ENCODE peak calls at places on chromosome 1, in four cellular contexts. S is HL-60, U is GM12878, Z is K562. M is an unnamed sample.

GRCh38 chr1:29179641-29180184 is 2.0 kb downstream of the SRSF4 start:
- DNase-seq in S (no peak), U (no peak), Z (no peak), M (no peak)

GRCh38 chr1:85321237-85321964 is 45.0 kb upstream of the BCL10 start:
- DNase-seq in S (peak), U (no peak), Z (no peak), M (no peak)

GRCh38 chr1:162145280-162145965 is 75.9 kb downstream of the NOS1AP start:
- DNase-seq in S (no peak), U (no peak), Z (no peak), M (no peak)

GRCh38 chr1:8939362-8939995 is 6.2 kb upstream of the CA6 start:
- DNase-seq in S (peak), U (no peak), Z (no peak), M (no peak)

GRCh38 chr1:246860401-246860800 is 71.3 kb downstream of the AHCTF1 start:
- DNase-seq in S (no peak), U (no peak), Z (no peak), M (no peak)

GRCh38 chr1:26848947-26849774 is 13.8 kb upstream of the SFN start:
- DNase-seq in S (no peak), U (no peak), Z (no peak), M (no peak)

GRCh38 chr1:3027611-3028371 is 6.5 kb downstream of the ACTRT2 start:
- DNase-seq in S (no peak), U (no peak), Z (no peak), M (no peak)

GRCh38 chr1:65793359-65793732 is 651 bp downstream of the PDE4B start:
- DNase-seq in S (no peak), U (no peak), Z (no peak), M (no peak)

GRCh38 chr1:82387070-82387366 is 586.3 kb downstream of the ADGRL2 start:
- DNase-seq in S (no peak), U (no peak), Z (no peak), M (no peak)

GRCh38 chr1:46343705-46344104 is 3.1 kb downstream of the NSUN4 start:
- DNase-seq in S (no peak), U (no peak), Z (no peak), M (no peak)

GRCh38 chr1:35129080-35129479 is 49.9 kb downstream of the ZMYM1 start:
- DNase-seq in S (no peak), U (no peak), Z (no peak), M (no peak)

GRCh38 chr1:21168444-21168843 is 8.3 kb downstream of the EIF4G3 start:
- DNase-seq in S (no peak), U (no peak), Z (no peak), M (no peak)

GRCh38 chr1:27141266-27142003 is 13.5 kb downstream of the SLC9A1 start:
- DNase-seq in S (no peak), U (no peak), Z (no peak), M (no peak)

GRCh38 chr1:113325039-113325438 is 65.3 kb upstream of the MAGI3 start:
- DNase-seq in S (no peak), U (no peak), Z (no peak), M (no peak)

GRCh38 chr1:158506369-158506987 is 34.5 kb downstream of the OR10R2 start:
- DNase-seq in S (peak), U (peak), Z (peak), M (no peak)

GRCh38 chr1:108057536-108057935 is 92.6 kb upstream of the VAV3 start:
- DNase-seq in S (peak), U (no peak), Z (no peak), M (no peak)

GRCh38 chr1:106700151-106700550 is 356.3 kb upstream of the PRMT6 start:
- DNase-seq in S (no peak), U (no peak), Z (no peak), M (no peak)

GRCh38 chr1:58108783-58109182 is 437.7 kb downstream of the OMA1 start:
- DNase-seq in S (no peak), U (peak), Z (no peak), M (no peak)

GRCh38 chr1:60066001-60066400 is 7.6 kb downstream of the C1orf87 start:
- DNase-seq in S (no peak), U (no peak), Z (no peak), M (no peak)

GRCh38 chr1:186858923-186859322 is 30.2 kb downstream of the PLA2G4A start:
- DNase-seq in S (no peak), U (no peak), Z (no peak), M (no peak)

GRCh38 chr1:187264995-187265602 is 436.4 kb downstream of the PLA2G4A start:
- DNase-seq in S (peak), U (no peak), Z (no peak), M (no peak)

GRCh38 chr1:177122869-177123268 is 41.6 kb downstream of the ASTN1 start:
- DNase-seq in S (no peak), U (no peak), Z (no peak), M (no peak)

GRCh38 chr1:37537378-37537777 is 16.7 kb downstream of the SNIP1 start:
- DNase-seq in S (no peak), U (no peak), Z (no peak), M (no peak)

GRCh38 chr1:25616932-25617625 is 488 bp downstream of the MAN1C1 start:
- DNase-seq in S (no peak), U (no peak), Z (peak), M (no peak)

GRCh38 chr1:92679980-92680379 is 104.9 kb downstream of the EVI5 start:
- DNase-seq in S (no peak), U (no peak), Z (no peak), M (no peak)

GRCh38 chr1:225928186-225929175 is 4.4 kb upstream of the PYCR2 start:
- DNase-seq in S (peak), U (no peak), Z (peak), M (no peak)

GRCh38 chr1:40027647-40028046 is 12.9 kb upstream of the CAP1 start:
- DNase-seq in S (no peak), U (no peak), Z (no peak), M (no peak)

GRCh38 chr1:225318706-225319575 is 108.9 kb downstream of the LBR start:
- DNase-seq in S (peak), U (peak), Z (peak), M (peak)

GRCh38 chr1:183349201-183349711 is 68.9 kb downstream of the NMNAT2 start:
- DNase-seq in S (no peak), U (no peak), Z (no peak), M (no peak)

GRCh38 chr1:56686171-56686570 is 41.1 kb downstream of the PRKAA2 start:
- DNase-seq in S (no peak), U (no peak), Z (no peak), M (no peak)

GRCh38 chr1:21337459-21337930 is 47.2 kb upstream of the ECE1 start:
- DNase-seq in S (no peak), U (no peak), Z (no peak), M (no peak)

GRCh38 chr1:8096105-8097011 is 70.2 kb upstream of the ERRFI1 start:
- DNase-seq in S (no peak), U (peak), Z (no peak), M (no peak)

GRCh38 chr1:204445860-204446412 is 34.3 kb upstream of the PPP1R15B start:
- DNase-seq in S (peak), U (no peak), Z (peak), M (peak)

GRCh38 chr1:182779530-182779929 is 10.0 kb upstream of the NPL start:
- DNase-seq in S (no peak), U (no peak), Z (no peak), M (no peak)

GRCh38 chr1:28208818-28209441 is 23.9 kb downstream of the DNAJC8 start:
- DNase-seq in S (peak), U (peak), Z (peak), M (no peak)

GRCh38 chr1:223738465-223739365 is 26.4 kb downstream of the CAPN2 start:
- DNase-seq in S (no peak), U (no peak), Z (no peak), M (no peak)

GRCh38 chr1:14426854-14427253 is 171.6 kb upstream of the KAZN start:
- DNase-seq in S (no peak), U (no peak), Z (no peak), M (no peak)

GRCh38 chr1:32200226-32201010 is at the start of gene CCDC28B:
- DNase-seq in S (peak), U (peak), Z (peak), M (peak)

GRCh38 chr1:12466816-12467215 is 151.2 kb downstream of the DHRS3 start:
- DNase-seq in S (no peak), U (no peak), Z (no peak), M (no peak)

DNA sequence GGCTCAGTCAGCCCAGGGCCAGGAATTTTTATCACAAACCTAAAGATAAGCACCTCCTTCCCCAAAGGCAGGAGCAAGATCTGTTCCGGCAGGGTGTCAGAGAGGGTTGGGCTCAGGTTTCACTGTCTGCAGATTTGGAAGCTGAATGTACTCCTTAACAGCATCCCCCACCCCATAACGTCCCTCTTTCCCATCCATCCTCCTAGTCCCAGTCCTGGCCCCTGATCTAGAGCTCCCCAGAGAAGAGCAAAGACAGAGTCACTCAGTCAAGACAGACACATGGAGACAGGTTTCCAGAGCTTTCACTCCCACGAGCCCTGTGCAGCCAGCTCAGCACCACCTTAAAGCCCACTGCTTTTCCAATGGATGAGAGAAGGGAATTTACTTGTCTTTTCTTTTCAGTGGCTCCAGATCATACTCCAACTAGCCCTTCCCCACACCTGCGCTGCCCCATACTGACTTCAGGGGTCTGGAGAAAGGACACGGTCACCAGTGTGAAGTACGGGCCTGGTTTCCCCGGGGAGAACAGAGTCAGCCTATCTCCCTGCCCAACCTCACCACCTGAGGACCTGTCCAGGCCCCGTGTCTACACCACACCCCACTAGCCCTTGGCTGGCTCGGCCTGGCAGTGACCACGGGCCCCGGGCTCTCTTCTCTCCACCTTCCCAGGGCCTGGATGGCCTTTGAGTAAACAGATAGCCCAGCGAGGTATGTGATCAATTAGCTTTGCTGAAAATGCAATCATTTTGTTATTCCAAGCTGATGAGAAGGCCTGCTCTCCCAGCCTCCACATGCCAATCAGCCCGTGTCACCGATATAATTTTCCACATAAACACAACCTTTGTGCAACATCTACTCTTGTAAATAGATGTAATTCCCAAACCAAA is 249.1 kb downstream of the FOXD2 start:
- DNase-seq in S (no peak), U (no peak), Z (no peak), M (no peak)
- TF ChIP-seq SPI1 in S (no peak), U (no peak), Z (no peak), M (no peak)

GRCh38 chr1:1281533-1282321 is 1.5 kb downstream of the SCNN1D start:
- DNase-seq in S (no peak), U (no peak), Z (no peak), M (no peak)
- TF ChIP-seq SPI1 in S (no peak), U (no peak), Z (no peak), M (no peak)

GRCh38 chr1:17167041-17167782 is 37.7 kb upstream of the PADI1 start:
- DNase-seq in S (no peak), U (no peak), Z (no peak), M (no peak)
- TF ChIP-seq SPI1 in S (no peak), U (no peak), Z (no peak), M (no peak)

DNA sequence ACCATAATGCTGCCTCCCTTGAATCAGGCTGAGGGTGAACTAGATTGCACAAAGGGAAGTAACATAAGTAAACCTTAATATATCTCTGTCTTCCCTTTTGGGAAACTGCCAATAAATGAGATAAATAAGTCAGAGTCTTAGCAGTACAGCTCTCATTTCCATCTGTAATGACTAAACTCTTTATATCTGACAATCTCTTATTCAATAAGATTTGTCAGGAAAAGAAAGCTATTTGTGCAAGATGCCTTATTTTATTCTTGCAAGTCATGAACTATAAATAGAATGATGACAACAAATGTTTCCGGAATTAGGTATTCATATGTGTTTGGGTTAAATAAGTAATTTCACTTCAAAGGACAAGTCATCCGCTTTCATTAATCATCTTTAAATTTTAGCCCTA is 229.2 kb downstream of the PTGER3 start:
- DNase-seq in S (no peak), U (no peak), Z (no peak), M (no peak)
- TF ChIP-seq SPI1 in S (no peak), U (no peak), Z (no peak), M (no peak)

DNA sequence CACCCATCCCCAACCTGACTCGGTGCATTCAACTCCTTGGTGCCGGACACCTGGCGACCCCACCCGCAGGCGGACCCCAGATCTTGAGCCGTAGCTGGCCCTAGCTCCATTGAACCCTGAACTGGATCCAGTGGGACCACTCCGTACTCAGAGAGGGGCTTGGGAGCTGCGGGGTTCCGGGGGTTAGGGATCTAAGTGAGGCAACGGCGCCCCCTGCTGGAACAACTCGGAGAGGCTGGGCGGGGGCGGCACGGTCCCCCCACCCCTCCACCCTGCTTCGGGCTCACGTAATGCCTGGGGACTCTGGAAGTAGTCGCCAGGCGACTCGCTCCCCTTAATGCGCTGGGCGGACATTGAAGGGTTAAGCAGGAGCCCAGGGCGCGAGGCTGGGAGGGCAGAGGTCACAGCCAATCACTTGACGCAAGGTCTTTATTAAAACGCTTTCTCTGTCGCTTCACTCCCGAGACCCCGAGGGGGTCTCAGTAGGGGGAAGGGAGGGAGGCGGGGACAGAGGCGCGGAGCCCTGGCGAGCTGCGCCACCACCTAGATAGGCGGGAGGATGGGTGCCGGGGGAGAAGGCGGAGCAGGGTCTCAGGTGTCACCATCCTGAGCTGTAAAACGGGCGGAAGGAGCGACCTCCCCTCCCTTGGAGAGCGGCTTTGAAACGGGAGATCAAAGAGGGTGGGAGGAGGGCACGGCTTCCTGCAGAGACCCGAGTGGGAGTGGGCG is 699 bp upstream of the CRABP2 start:
- DNase-seq in S (peak), U (no peak), Z (peak), M (peak)
- TF ChIP-seq SPI1 in S (no peak), U (no peak), Z (no peak), M (no peak)

DNA sequence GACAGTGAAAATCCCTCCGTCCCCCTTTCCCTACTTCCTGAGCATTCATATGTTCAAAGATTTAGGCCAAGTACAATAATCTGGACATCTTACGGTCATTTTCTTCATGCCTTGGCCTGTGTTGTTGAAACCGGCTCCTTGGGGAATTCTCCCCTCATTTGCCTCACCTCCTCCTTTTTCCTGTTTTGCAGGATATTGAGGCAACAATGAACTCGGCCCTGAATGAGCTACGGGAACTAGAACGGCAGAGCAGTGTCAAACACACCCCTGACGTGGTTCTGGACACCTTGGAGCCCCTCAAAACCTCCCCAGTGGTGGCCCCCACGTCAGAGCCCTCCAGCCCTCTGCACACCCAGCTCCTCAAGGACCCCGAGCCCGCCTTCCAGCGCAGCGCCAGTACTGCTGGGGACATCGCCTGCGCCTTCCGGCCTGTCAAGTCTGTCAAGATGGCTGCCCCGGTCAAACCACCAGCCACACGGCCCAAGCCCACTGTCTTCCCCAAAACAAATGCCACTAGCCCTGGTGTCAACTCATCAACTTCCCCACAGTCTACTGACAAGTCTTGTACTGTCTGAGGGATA is 9.3 kb upstream of the IKBKE start:
- DNase-seq in S (no peak), U (no peak), Z (no peak), M (no peak)
- TF ChIP-seq SPI1 in S (no peak), U (no peak), Z (no peak), M (no peak)

DNA sequence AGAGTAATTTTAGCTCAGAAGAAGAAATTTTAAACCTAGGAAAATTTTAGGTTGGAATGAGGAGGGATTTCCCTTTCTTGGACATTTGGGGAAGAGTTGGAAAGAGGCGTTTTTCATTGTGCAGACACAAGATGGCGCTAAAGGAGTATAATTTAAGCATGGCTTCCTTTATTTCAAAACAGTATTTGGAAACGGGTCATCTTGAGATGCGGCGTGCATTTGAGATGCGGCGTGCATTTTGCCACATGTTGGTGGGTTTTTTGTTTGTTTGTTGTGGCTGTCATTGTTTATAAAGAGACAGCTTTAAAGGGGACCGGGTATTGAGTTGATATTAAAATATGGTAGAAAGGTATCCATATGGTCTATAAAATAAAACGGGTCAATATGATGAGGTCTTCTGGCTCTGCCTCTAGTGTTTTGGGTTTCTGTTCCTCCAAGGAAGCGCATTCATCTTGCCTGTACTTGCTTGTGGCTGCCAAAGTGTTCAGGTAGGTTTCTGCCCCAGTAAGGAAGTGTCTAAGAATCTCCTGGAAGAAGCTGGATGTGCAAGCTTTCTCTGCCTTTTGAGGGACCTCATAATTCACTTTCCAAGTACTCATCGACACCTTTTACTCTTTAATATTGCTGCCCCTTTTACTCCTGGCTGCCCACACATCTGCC is 210.3 kb downstream of the SLC35F3 start:
- DNase-seq in S (peak), U (peak), Z (peak), M (peak)
- TF ChIP-seq SPI1 in S (peak), U (no peak), Z (peak), M (no peak)

DNA sequence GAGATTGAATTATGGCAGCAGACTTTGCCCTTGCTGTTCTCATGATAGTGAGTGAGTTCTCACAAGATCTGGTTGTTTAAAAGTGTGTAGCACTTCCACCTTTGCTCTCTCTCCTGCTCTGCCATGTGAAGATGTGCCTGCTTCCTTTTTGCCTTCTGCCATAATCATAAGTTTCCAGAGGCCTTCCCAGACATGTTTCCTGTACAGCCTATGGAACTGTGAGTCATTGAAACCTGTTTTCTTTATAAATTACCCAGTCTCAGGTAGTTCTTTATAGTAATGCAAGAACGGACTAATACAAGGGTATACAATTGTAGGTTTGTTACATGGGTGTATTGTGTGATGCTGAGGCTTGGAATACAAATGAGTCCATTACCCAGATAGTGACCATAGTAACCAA is 4.2 kb downstream of the SPRR1B start:
- DNase-seq in S (no peak), U (no peak), Z (no peak), M (no peak)
- TF ChIP-seq SPI1 in S (no peak), U (no peak), Z (no peak), M (no peak)

DNA sequence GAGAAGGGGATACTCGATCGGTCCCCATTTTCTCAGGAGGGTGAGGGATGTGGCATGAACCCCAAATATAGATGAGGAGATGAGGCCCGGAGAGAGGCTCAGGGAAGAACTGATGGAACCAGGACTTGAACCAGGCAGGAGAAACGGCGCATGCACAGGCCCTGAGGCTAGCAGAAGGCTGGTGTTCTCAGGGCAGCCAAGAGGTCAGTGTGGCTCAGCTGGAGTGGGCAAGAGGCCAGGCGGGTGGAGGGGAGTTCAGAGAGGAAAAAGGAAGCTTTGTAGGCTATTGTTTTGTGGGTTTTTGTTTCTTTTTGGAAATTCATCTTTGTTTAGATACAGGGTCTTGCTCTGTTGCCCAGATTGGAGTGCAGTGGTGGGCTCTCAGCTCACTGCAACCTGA is 122.0 kb downstream of the LACTBL1 start:
- DNase-seq in S (no peak), U (no peak), Z (no peak), M (no peak)
- TF ChIP-seq SPI1 in S (no peak), U (no peak), Z (no peak), M (no peak)

M was measured in GM12891.